ENCODE peak calls at places on chromosomes 16 and 17, in seven cellular contexts. One of them, this sample, is unnamed.

GRCh38 chr16:79845006-79845733 is 244.6 kb upstream of the MAF start:
- DNase-seq in Kasumi-1: no peak
- DNase-seq in ascending aorta: no peak
- DNase-seq in fibroblast of lung: no peak
- DNase-seq in C1 segment of cervical spinal cord: no peak
- DNase-seq in retina: peak
- DNase-seq in GF-D8: no peak
- DNase-seq in this sample: no peak

GRCh38 chr17:70239391-70239826 is 70.1 kb downstream of the KCNJ2 start:
- DNase-seq in Kasumi-1: no peak
- DNase-seq in ascending aorta: no peak
- DNase-seq in GF-D8: no peak
- DNase-seq in C1 segment of cervical spinal cord: no peak
- DNase-seq in retina: no peak
- DNase-seq in fibroblast of lung: no peak
- DNase-seq in this sample: no peak

GRCh38 chr17:82006468-82007227 is 16.0 kb downstream of the CENPX start:
- DNase-seq in Kasumi-1: no peak
- DNase-seq in GF-D8: no peak
- DNase-seq in retina: no peak
- DNase-seq in fibroblast of lung: peak
- DNase-seq in ascending aorta: peak
- DNase-seq in C1 segment of cervical spinal cord: peak
- DNase-seq in this sample: no peak

GRCh38 chr16:3610698-3611144 is 685 bp downstream of the SLX4 start:
- DNase-seq in fibroblast of lung: no peak
- DNase-seq in C1 segment of cervical spinal cord: no peak
- DNase-seq in Kasumi-1: no peak
- DNase-seq in ascending aorta: no peak
- DNase-seq in retina: no peak
- DNase-seq in GF-D8: no peak
- DNase-seq in this sample: no peak

GRCh38 chr17:3914319-3914685 is 2.0 kb downstream of the P2RX1 start:
- DNase-seq in Kasumi-1: peak
- DNase-seq in GF-D8: peak
- DNase-seq in C1 segment of cervical spinal cord: no peak
- DNase-seq in fibroblast of lung: no peak
- DNase-seq in ascending aorta: no peak
- DNase-seq in retina: no peak
- DNase-seq in this sample: no peak

GRCh38 chr17:58960068-58960467 is 146.6 kb downstream of the TRIM37 start:
- DNase-seq in retina: no peak
- DNase-seq in fibroblast of lung: peak
- DNase-seq in Kasumi-1: peak
- DNase-seq in GF-D8: no peak
- DNase-seq in ascending aorta: no peak
- DNase-seq in C1 segment of cervical spinal cord: no peak
- DNase-seq in this sample: no peak

GRCh38 chr17:58039975-58040374 is 32.9 kb upstream of the SRSF1 start:
- DNase-seq in fibroblast of lung: no peak
- DNase-seq in GF-D8: no peak
- DNase-seq in Kasumi-1: no peak
- DNase-seq in retina: no peak
- DNase-seq in ascending aorta: no peak
- DNase-seq in C1 segment of cervical spinal cord: no peak
- DNase-seq in this sample: no peak

GRCh38 chr17:81164464-81165245 is 652 bp upstream of the PVALEF start:
- DNase-seq in ascending aorta: no peak
- DNase-seq in Kasumi-1: no peak
- DNase-seq in retina: peak
- DNase-seq in C1 segment of cervical spinal cord: peak
- DNase-seq in GF-D8: no peak
- DNase-seq in fibroblast of lung: no peak
- DNase-seq in this sample: no peak

GRCh38 chr17:12180644-12181261 is 160.1 kb downstream of the MAP2K4 start:
- DNase-seq in retina: peak
- DNase-seq in ascending aorta: no peak
- DNase-seq in GF-D8: no peak
- DNase-seq in Kasumi-1: peak
- DNase-seq in fibroblast of lung: peak
- DNase-seq in C1 segment of cervical spinal cord: no peak
- DNase-seq in this sample: no peak

This sample was measured in omental fat pad.